ENCODE peak calls at places on chromosomes 7 and 10, in seven cellular contexts. J is colonic mucosa, U is HL-60, K is MM.1S, O is sigmoid colon, H is MG63, E is IMR-90. B is an unnamed sample. For H3K27me3, the result is how much of the 10 kb centered on the place peaks cover.

GRCh38 chr10:121935702-121936101 is 7.9 kb upstream of the ATE1 start:
- DNase-seq in U (peak), K (no peak), E (no peak), H (no peak), J (peak), O (no peak), B (no peak)

GRCh38 chr7:82286096-82286841 is 157.3 kb downstream of the CACNA2D1 start:
- DNase-seq in O (no peak), K (no peak), H (no peak), E (no peak), J (no peak), U (no peak), B (no peak)

GRCh38 chr7:85054306-85054705 is 132.6 kb downstream of the SEMA3D start:
- DNase-seq in O (no peak), J (no peak), H (no peak), K (no peak), U (no peak), E (no peak), B (no peak)

GRCh38 chr10:10317151-10317550 is 700.5 kb upstream of the CELF2 start:
- DNase-seq in J (no peak), U (no peak), E (peak), K (no peak), H (no peak), O (no peak), B (no peak)

GRCh38 chr10:4807803-4808507 is 18.1 kb upstream of the AKR1E2 start:
- DNase-seq in H (peak), J (no peak), U (no peak), E (peak), K (peak), O (no peak), B (peak)

GRCh38 chr10:84241185-84241790 is at the start of gene LRIT1:
- DNase-seq in K (no peak), H (no peak), J (no peak), E (no peak), O (no peak), U (no peak), B (no peak)

GRCh38 chr7:38398725-38399321 is 125.4 kb upstream of the TARP start:
- DNase-seq in H (no peak), K (peak), O (no peak), J (peak), U (peak), E (peak), B (no peak)

GRCh38 chr10:93417886-93418285 is 64.2 kb downstream of the MYOF start:
- DNase-seq in O (no peak), H (no peak), K (no peak), E (no peak), J (no peak), U (no peak), B (no peak)

GRCh38 chr10:33355267-33355666 is 20.8 kb upstream of the NRP1 start:
- DNase-seq in U (peak), H (peak), K (no peak), J (no peak), O (no peak), E (no peak), B (no peak)

GRCh38 chr7:119175916-119176627 is 951.6 kb downstream of the ANKRD7 start:
- DNase-seq in J (peak), E (peak), K (peak), U (peak), H (peak), O (no peak), B (no peak)

GRCh38 chr7:6172331-6173295 is 99.8 kb downstream of the CYTH3 start:
- DNase-seq in U (no peak), K (no peak), J (no peak), O (no peak), H (peak), E (peak), B (no peak)

GRCh38 chr10:22442063-22442462 is 96.8 kb downstream of the SPAG6 start:
- DNase-seq in E (no peak), U (no peak), H (no peak), O (no peak), K (no peak), J (no peak), B (no peak)
- H3K27me3 ChIP-seq in E (under half), U (under half), H (under half), O (under half), K (under half), J (under half), B (under half)

GRCh38 chr10:102595293-102595692 is 49.0 kb upstream of the TRIM8 start:
- DNase-seq in H (no peak), K (no peak), U (no peak), J (no peak), O (peak), E (no peak), B (no peak)

GRCh38 chr10:102597131-102597891 is 47.0 kb upstream of the TRIM8 start:
- DNase-seq in O (peak), H (peak), E (no peak), U (no peak), K (no peak), J (no peak), B (no peak)

GRCh38 chr10:102596506-102596971 is 47.7 kb upstream of the TRIM8 start:
- DNase-seq in O (peak), E (peak), H (peak), K (peak), J (peak), U (peak), B (no peak)

GRCh38 chr10:102593804-102594079 is 50.5 kb upstream of the TRIM8 start:
- DNase-seq in K (no peak), O (no peak), E (no peak), H (no peak), U (no peak), J (no peak), B (no peak)

DNA sequence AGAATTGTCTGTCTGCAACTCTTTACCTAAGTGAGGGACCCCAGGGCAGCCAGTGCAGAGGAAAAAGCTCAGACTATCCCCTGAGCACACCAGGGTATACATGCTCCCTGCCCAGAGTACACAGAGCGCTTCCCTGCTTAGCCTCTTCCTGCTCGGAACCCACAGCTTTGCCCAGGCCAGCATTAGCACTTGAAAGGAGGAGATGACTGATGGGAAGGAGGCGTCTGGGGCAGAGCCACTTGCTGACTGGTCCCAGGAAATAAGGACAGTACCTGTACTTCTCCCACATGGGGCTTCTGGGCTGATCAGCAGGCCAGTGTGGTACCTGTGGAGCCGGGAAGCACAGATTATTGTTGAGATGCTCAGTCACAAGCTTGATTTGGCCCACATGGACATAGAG is 48.4 kb upstream of the TRIM8 start:
- DNase-seq in E (no peak), O (peak), K (no peak), U (no peak), J (no peak), H (no peak), B (no peak)
- H3K27me3 ChIP-seq in E (under half), O (under half), K (under half), U (under half), J (under half), H (under half), B (under half)

GRCh38 chr10:78081292-78081691 is 47.6 kb downstream of the RPS24 start:
- DNase-seq in E (no peak), K (no peak), H (no peak), U (no peak), O (no peak), J (no peak), B (no peak)
- H3K27me3 ChIP-seq in E (half or more), K (under half), H (under half), U (under half), O (under half), J (under half), B (under half)

DNA sequence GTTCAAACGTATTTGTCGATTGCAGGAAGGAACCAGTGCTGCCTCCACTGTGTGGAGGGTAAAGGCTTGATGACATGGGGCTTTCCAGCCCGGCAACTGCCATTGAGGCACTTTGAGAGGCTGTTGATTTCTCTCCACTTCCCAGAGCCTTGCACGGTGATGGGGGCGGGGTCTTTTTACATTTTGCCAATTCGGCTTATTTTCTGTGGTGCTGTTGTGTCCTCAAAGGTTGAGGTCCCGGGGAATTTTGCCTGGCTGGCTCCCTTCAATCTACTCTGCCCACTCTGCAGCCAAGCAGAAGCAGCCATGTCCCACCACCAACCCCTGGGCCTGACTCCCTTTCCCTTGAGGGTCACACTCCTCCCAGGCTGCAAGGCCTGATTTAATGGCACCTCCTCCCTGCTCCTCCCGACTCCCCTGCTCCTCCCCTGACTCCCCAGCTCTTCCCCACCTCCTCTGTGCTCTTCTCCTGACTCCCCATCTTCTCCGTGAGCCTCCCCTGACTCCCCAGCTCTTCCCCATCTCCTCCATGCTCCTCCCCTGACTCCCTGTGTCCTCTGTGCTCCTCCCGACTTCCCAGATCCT is 39.0 kb downstream of the OAT start:
- DNase-seq in H (no peak), J (no peak), K (no peak), U (no peak), O (peak), E (no peak), B (no peak)
- H3K27me3 ChIP-seq in H (under half), J (under half), K (under half), U (under half), O (under half), E (under half), B (under half)

GRCh38 chr7:155412416-155413253 is 45.3 kb upstream of the EN2 start:
- DNase-seq in K (peak), H (peak), O (no peak), U (peak), E (peak), J (peak), B (no peak)
- H3K27me3 ChIP-seq in K (under half), H (under half), O (under half), U (under half), E (under half), J (under half), B (under half)

GRCh38 chr10:28304032-28304571 is 1.2 kb upstream of the MPP7 start:
- DNase-seq in K (no peak), J (no peak), U (no peak), E (no peak), H (no peak), O (no peak), B (no peak)
- H3K27me3 ChIP-seq in K (under half), J (under half), U (under half), E (under half), H (under half), O (under half), B (under half)

B was measured in BJ.